ENCODE peak calls at places on chromosomes 3 and 15, in six cellular contexts. P is ovary, T is adrenal gland, O is A549, D is endodermal cell, E is stomach. X is an unnamed sample.
A peak's percentile ranks its signal among the peaks of the same experiment; 100 is the strongest.

GRCh38 chr3:8318002-8318649 is 183.5 kb upstream of the LMCD1 start:
- DNase-seq in P (no peak), T (no peak), O (no peak), D (no peak), E (no peak), X (no peak)

GRCh38 chr3:105414841-105415240 is 48.1 kb downstream of the ALCAM start:
- DNase-seq in P (no peak), T (no peak), O (no peak), D (no peak), E (no peak), X (no peak)

GRCh38 chr3:177177670-177178295 is 19.5 kb downstream of the TBL1XR1 start:
- DNase-seq in P (no peak), T (no peak), O (no peak), D (no peak), E (peak; percentile 45), X (no peak)

GRCh38 chr15:95574053-95574452 is 756.4 kb upstream of the NR2F2 start:
- DNase-seq in P (no peak), T (no peak), O (no peak), D (no peak), E (no peak), X (no peak)

GRCh38 chr3:144810150-144810549 is 838.5 kb downstream of the DIPK2A start:
- DNase-seq in P (no peak), T (no peak), O (no peak), D (no peak), E (no peak), X (no peak)

GRCh38 chr3:106204160-106204868 is 335.5 kb upstream of the CBLB start:
- DNase-seq in P (no peak), T (no peak), O (no peak), D (no peak), E (no peak), X (no peak)

GRCh38 chr15:45377630-45378148 is 655 bp downstream of the GATM start:
- DNase-seq in P (peak; percentile 38), T (peak; percentile 45), O (no peak), D (peak; percentile 62), E (peak; percentile 51), X (peak; percentile 65)

GRCh38 chr15:51727141-51727897 is 10.1 kb downstream of the LYSMD2 start:
- DNase-seq in P (no peak), T (peak; percentile 15), O (peak; percentile 49), D (no peak), E (no peak), X (no peak)

GRCh38 chr15:68342351-68342750 is 64.8 kb downstream of the FEM1B start:
- DNase-seq in P (no peak), T (no peak), O (no peak), D (no peak), E (no peak), X (no peak)

GRCh38 chr15:43249699-43250203 is 17.0 kb downstream of the TGM5 start:
- DNase-seq in P (no peak), T (no peak), O (no peak), D (no peak), E (no peak), X (no peak)

GRCh38 chr3:10753964-10754363 is 62.1 kb upstream of the SLC6A11 start:
- DNase-seq in P (no peak), T (peak; percentile 46), O (no peak), D (peak; percentile 97), E (no peak), X (no peak)

GRCh38 chr15:66229790-66230460 is 23.6 kb downstream of the MEGF11 start:
- DNase-seq in P (no peak), T (no peak), O (no peak), D (no peak), E (no peak), X (peak; percentile 31)

GRCh38 chr3:9293066-9293465 is 43.6 kb upstream of the SRGAP3 start:
- DNase-seq in P (no peak), T (no peak), O (no peak), D (no peak), E (no peak), X (no peak)

GRCh38 chr3:132071043-132071442 is 36.2 kb upstream of the CPNE4 start:
- DNase-seq in P (no peak), T (no peak), O (no peak), D (no peak), E (peak; percentile 27), X (no peak)

GRCh38 chr3:11632966-11633365 is 10.7 kb downstream of the VGLL4 start:
- DNase-seq in P (no peak), T (no peak), O (no peak), D (no peak), E (no peak), X (no peak)

GRCh38 chr3:197295871-197296270 is 2.5 kb downstream of the DLG1 start:
- DNase-seq in P (no peak), T (no peak), O (no peak), D (no peak), E (no peak), X (no peak)
- H3K4me3 ChIP-seq in P (no peak overlapping the region), T (no peak overlapping the region), O (no peak overlapping the region), D (peak overlapping the region; percentile 90), E (peak overlapping the region; percentile 70), X (peak overlapping the region; percentile 99)

GRCh38 chr3:157088506-157089454 is 71.2 kb downstream of the CCNL1 start:
- DNase-seq in P (peak; percentile 96), T (peak; percentile 96), O (peak; percentile 93), D (peak; percentile 97), E (peak; percentile 95), X (peak; percentile 98)

GRCh38 chr3:157087398-157088132 is 72.4 kb downstream of the CCNL1 start:
- DNase-seq in P (no peak), T (no peak), O (peak; percentile 29), D (no peak), E (no peak), X (no peak)

GRCh38 chr3:157088133-157088488 is 71.8 kb downstream of the CCNL1 start:
- DNase-seq in P (peak; percentile 24), T (no peak), O (no peak), D (no peak), E (no peak), X (no peak)

GRCh38 chr3:157091096-157091833 is 68.7 kb downstream of the CCNL1 start:
- DNase-seq in P (no peak), T (no peak), O (no peak), D (no peak), E (no peak), X (no peak)

DNA sequence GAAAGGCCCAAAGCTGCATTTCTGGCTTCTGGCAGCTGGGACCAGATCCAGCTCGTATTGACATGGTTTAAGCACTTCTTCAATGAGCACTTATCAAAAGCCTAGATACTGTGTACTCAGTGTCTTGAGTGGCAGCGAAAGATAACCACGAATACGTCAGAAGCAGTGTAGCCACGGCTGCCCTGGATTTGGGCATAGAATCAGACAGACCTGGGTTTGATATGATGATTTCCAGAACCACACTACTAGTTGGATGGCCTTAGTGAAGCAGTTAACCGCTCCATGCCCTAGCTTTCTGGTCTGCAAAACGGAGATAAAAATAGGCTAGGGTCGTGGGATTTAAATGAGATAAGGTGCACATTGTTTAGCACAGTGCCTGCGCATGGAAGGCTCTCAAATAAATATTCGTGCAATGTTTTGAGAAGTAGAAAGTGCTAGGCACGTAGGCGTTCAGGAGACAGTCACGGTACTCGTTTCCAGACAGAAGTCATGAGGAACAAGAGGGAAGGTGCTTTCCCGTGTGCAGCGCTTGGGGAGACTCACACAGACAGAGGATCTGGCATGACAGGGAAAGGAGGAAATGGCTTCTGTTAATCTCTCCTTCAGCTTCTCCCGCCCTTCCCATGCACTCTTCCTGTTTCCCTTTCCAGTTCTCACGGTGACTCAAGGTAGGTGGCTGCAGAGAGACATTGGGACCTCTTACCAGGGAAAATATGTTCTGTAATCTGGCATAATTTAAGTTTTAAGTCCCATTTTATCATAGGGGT is 70.3 kb downstream of the CCNL1 start:
- DNase-seq in P (peak; percentile 33), T (peak; percentile 28), O (peak; percentile 14), D (no peak), E (peak; percentile 56), X (peak; percentile 67)
- H3K27ac ChIP-seq in P (peak overlapping the region; percentile 97), T (peak overlapping the region; percentile 97), O (peak overlapping the region; percentile 93), D (no peak overlapping the region), E (peak overlapping the region; percentile 99), X (peak overlapping the region; percentile 97)

GRCh38 chr3:23916152-23916885 is 471 bp downstream of the NKIRAS1 start:
- DNase-seq in P (no peak), T (no peak), O (no peak), D (no peak), E (no peak), X (no peak)

GRCh38 chr3:23911397-23911796 is 5.4 kb downstream of the NKIRAS1 start:
- DNase-seq in P (no peak), T (no peak), O (no peak), D (no peak), E (no peak), X (no peak)

GRCh38 chr3:23915537-23916108 is 1.2 kb downstream of the NKIRAS1 start:
- DNase-seq in P (peak; percentile 28), T (no peak), O (no peak), D (no peak), E (no peak), X (no peak)

GRCh38 chr3:23913873-23914743 is 2.7 kb downstream of the NKIRAS1 start:
- DNase-seq in P (no peak), T (no peak), O (no peak), D (no peak), E (no peak), X (no peak)

GRCh38 chr3:23913182-23913581 is 3.6 kb downstream of the NKIRAS1 start:
- DNase-seq in P (no peak), T (no peak), O (no peak), D (no peak), E (no peak), X (no peak)
- H3K4me3 ChIP-seq in P (no peak overlapping the region), T (no peak overlapping the region), O (no peak overlapping the region), D (no peak overlapping the region), E (no peak overlapping the region), X (no peak overlapping the region)

GRCh38 chr3:14305321-14305720 is 97.1 kb upstream of the SLC6A6 start:
- DNase-seq in P (no peak), T (no peak), O (no peak), D (no peak), E (no peak), X (no peak)
- H3K27ac ChIP-seq in P (no peak overlapping the region), T (no peak overlapping the region), O (no peak overlapping the region), D (no peak overlapping the region), E (no peak overlapping the region), X (no peak overlapping the region)

GRCh38 chr15:48602358-48603122 is 43.0 kb downstream of the FBN1 start:
- DNase-seq in P (no peak), T (no peak), O (no peak), D (no peak), E (no peak), X (no peak)
- H3K4me3 ChIP-seq in P (no peak overlapping the region), T (no peak overlapping the region), O (no peak overlapping the region), D (no peak overlapping the region), E (no peak overlapping the region), X (no peak overlapping the region)

GRCh38 chr15:39361497-39361896 is 219.4 kb upstream of the THBS1 start:
- DNase-seq in P (no peak), T (no peak), O (no peak), D (no peak), E (no peak), X (no peak)

GRCh38 chr15:39359736-39360135 is 221.1 kb upstream of the THBS1 start:
- DNase-seq in P (no peak), T (no peak), O (no peak), D (no peak), E (no peak), X (no peak)

GRCh38 chr15:39357478-39358268 is 223.2 kb upstream of the THBS1 start:
- DNase-seq in P (no peak), T (no peak), O (no peak), D (no peak), E (no peak), X (no peak)

GRCh38 chr15:39360417-39360816 is 220.5 kb upstream of the THBS1 start:
- DNase-seq in P (no peak), T (no peak), O (no peak), D (no peak), E (no peak), X (no peak)

GRCh38 chr15:39358441-39359041 is 222.3 kb upstream of the THBS1 start:
- DNase-seq in P (peak; percentile 69), T (peak; percentile 35), O (no peak), D (no peak), E (peak; percentile 45), X (no peak)
- H3K27ac ChIP-seq in P (peak overlapping the region; percentile 46), T (peak overlapping the region; percentile 78), O (peak overlapping the region; percentile 35), D (no peak overlapping the region), E (peak overlapping the region; percentile 81), X (no peak overlapping the region)